ENCODE peak calls at places on chromosomes 5 and 9, in seven cellular contexts. K, Z, J, L, O, X and S are unnamed samples.
A peak's percentile ranks its signal among the peaks of the same experiment; 100 is the strongest.

GRCh38 chr5:103941554-103941953 is 379.0 kb upstream of the NUDT12 start:
- DNase-seq in K (no peak), Z (no peak), J (no peak), L (no peak), O (no peak), X (no peak), S (no peak)

GRCh38 chr5:2883771-2884170 is 132.3 kb upstream of the IRX2 start:
- DNase-seq in K (no peak), Z (no peak), J (no peak), L (no peak), O (no peak), X (no peak), S (no peak)

GRCh38 chr5:125464847-125465432 is 718.5 kb upstream of the ZNF608 start:
- DNase-seq in K (no peak), Z (no peak), J (no peak), L (no peak), O (no peak), X (no peak), S (no peak)

GRCh38 chr9:131731237-131731995 is 8.5 kb downstream of the RAPGEF1 start:
- DNase-seq in K (no peak), Z (no peak), J (no peak), L (no peak), O (no peak), X (peak; percentile 71), S (no peak)

GRCh38 chr9:92224177-92224576 is 69.3 kb downstream of the IARS1 start:
- DNase-seq in K (no peak), Z (no peak), J (no peak), L (peak; percentile 41), O (no peak), X (no peak), S (no peak)

GRCh38 chr5:149561848-149562247 is 10.6 kb upstream of the CSNK1A1 start:
- DNase-seq in K (peak; percentile 95), Z (peak; percentile 94), J (no peak), L (peak; percentile 50), O (peak; percentile 75), X (peak; percentile 36), S (no peak)

GRCh38 chr9:6334305-6334704 is 6.1 kb downstream of the TPD52L3 start:
- DNase-seq in K (no peak), Z (no peak), J (no peak), L (no peak), O (no peak), X (no peak), S (no peak)

GRCh38 chr9:73230257-73230656 is 78.6 kb downstream of the ANXA1 start:
- DNase-seq in K (no peak), Z (no peak), J (no peak), L (no peak), O (no peak), X (no peak), S (peak; percentile 48)

GRCh38 chr9:27743490-27743889 is 170.2 kb upstream of the C9orf72 start:
- DNase-seq in K (no peak), Z (no peak), J (no peak), L (peak; percentile 20), O (no peak), X (no peak), S (no peak)

GRCh38 chr9:130028493-130029222 is 14.3 kb downstream of the FNBP1 start:
- DNase-seq in K (no peak), Z (no peak), J (no peak), L (no peak), O (no peak), X (peak; percentile 93), S (no peak)
- H3K4me3 ChIP-seq in K (no peak overlapping the region), Z (no peak overlapping the region), J (peak overlapping the region; percentile 46), L (no peak overlapping the region), O (no peak overlapping the region), X (peak overlapping the region; percentile 42), S (no peak overlapping the region)

GRCh38 chr5:1801954-1802295 is 718 bp downstream of the NDUFS6 start:
- DNase-seq in K (no peak), Z (no peak), J (no peak), L (peak; percentile 40), O (peak; percentile 26), X (peak; percentile 24), S (no peak)
- TF ChIP-seq REST in K (no peak), Z (no peak), J (no peak), L (no peak), O (no peak), X (no peak), S (no peak)

DNA sequence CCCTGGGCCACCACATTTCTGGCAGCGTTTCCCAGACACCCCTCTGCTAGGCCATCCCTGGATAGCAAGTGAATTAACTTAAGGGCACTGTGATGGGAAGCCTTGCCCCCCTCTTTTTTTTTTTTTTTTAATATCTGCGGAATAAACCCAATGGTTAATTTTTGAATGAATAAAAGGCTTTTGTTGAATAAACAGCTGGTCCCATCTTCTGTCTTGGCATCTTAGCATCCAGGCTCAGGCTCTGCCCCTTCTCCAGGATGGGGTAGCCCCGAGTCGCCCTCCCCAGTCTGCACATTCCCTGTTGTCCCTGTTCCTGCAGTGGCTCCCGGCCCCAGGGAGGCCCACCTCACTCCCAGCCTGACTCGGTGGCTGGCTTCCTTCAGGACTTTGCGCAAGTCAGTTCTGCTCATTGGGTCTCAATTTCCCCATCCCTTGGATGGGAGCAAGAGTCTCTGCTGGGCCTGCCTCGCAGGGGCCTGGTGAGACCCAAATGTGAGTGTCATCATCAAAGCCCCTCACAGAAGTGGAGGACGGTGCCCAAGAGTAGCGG is 29.0 kb upstream of the HMCN2 start:
- DNase-seq in K (no peak), Z (no peak), J (no peak), L (no peak), O (no peak), X (no peak), S (no peak)
- TF ChIP-seq CTCF in K (peak; percentile 10), Z (peak; percentile 76), J (no peak), L (no peak), O (peak; percentile 16), X (no peak), S (no peak)

GRCh38 chr5:67163863-67164595 is 32.6 kb downstream of the CD180 start:
- DNase-seq in K (no peak), Z (no peak), J (no peak), L (no peak), O (no peak), X (no peak), S (no peak)

GRCh38 chr5:67163231-67163756 is 33.3 kb downstream of the CD180 start:
- DNase-seq in K (no peak), Z (no peak), J (no peak), L (peak; percentile 20), O (no peak), X (no peak), S (no peak)

GRCh38 chr5:67165524-67166459 is 30.8 kb downstream of the CD180 start:
- DNase-seq in K (peak; percentile 73), Z (no peak), J (no peak), L (peak; percentile 41), O (peak; percentile 56), X (no peak), S (peak; percentile 70)

GRCh38 chr5:67166460-67166871 is 30.1 kb downstream of the CD180 start:
- DNase-seq in K (peak; percentile 7), Z (no peak), J (no peak), L (no peak), O (peak; percentile 10), X (no peak), S (no peak)

DNA sequence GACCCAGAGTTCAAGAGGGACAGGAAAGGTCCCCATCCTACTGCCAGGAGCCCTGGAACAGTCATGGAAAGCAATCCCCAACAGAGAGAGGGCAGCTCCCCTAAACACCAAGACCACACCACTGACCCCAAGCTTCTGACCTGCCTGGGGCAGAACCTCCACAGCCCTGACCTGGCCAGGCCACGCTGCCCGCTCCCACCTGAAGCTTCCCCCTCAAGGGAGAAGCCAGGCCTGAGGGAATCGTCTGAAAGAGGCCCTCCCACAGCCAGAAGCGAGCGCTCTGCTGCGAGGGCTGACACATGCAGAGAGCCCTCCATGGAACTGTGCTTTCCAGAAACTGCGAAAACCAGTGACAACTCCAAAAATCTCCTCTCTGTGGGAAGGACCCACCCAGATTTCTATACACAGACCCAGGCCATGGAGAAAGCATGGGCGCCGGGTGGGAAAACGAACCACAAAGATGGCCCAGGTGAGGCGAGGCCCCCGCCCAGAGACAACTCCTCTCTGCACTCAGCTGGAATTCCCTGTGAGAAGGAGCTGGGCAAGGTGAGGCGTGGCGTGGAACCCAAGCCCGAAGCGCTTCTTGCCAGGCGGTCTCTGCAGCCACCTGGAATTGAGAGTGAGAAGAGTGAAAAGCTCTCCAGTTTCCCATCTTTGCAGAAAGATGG is 31.6 kb downstream of the CD180 start:
- DNase-seq in K (no peak), Z (no peak), J (no peak), L (no peak), O (no peak), X (no peak), S (no peak)
- H3K4me3 ChIP-seq in K (no peak overlapping the region), Z (no peak overlapping the region), J (no peak overlapping the region), L (no peak overlapping the region), O (no peak overlapping the region), X (no peak overlapping the region), S (no peak overlapping the region)

GRCh38 chr5:38465045-38465444 is 91.4 kb downstream of the LIFR start:
- DNase-seq in K (no peak), Z (no peak), J (no peak), L (no peak), O (no peak), X (no peak), S (no peak)
- TF ChIP-seq REST in K (no peak), Z (no peak), J (no peak), L (no peak), O (no peak), X (no peak), S (no peak)

GRCh38 chr5:154189819-154190651 is 498 bp upstream of the GALNT10 start:
- DNase-seq in K (peak; percentile 51), Z (no peak), J (no peak), L (peak; percentile 97), O (peak; percentile 91), X (peak; percentile 61), S (peak; percentile 55)
- TF ChIP-seq CTCF in K (peak; percentile 48), Z (peak; percentile 78), J (peak; percentile 26), L (peak; percentile 60), O (peak; percentile 44), X (no peak), S (no peak)